ENCODE peak calls at places on chromosomes 12 and 14, in four cellular contexts. I is AG10803, Y is left ventricle myocardium inferior, Q is natural killer cell. J is an unnamed sample.

GRCh38 chr12:105409881-105410471 is 79.5 kb downstream of the C12orf75 start:
- DNase-seq in I (peak), Q (no peak), Y (peak), J (no peak)

GRCh38 chr12:4156317-4156716 is 117.2 kb upstream of the CCND2 start:
- DNase-seq in Q (no peak), I (no peak), Y (no peak), J (no peak)

GRCh38 chr12:9331218-9331626 is 123.0 kb upstream of the PZP start:
- DNase-seq in Q (peak), I (peak), Y (peak), J (peak)

GRCh38 chr12:78290606-78291345 is 460.1 kb downstream of the NAV3 start:
- DNase-seq in I (peak), Y (no peak), Q (no peak), J (no peak)

GRCh38 chr14:37590810-37591139 is 4.3 kb downstream of the FOXA1 start:
- DNase-seq in Q (no peak), I (no peak), Y (no peak), J (no peak)

GRCh38 chr14:32078030-32078793 is 1.1 kb downstream of the ARHGAP5 start:
- DNase-seq in Q (no peak), I (peak), Y (peak), J (no peak)

GRCh38 chr12:71663561-71664410 is at the start of the genes THAP2 and ZFC3H1:
- DNase-seq in Y (peak), I (peak), Q (peak), J (peak)

GRCh38 chr14:63134801-63135200 is 69.4 kb upstream of the RHOJ start:
- DNase-seq in Y (no peak), Q (no peak), I (no peak), J (no peak)

GRCh38 chr14:78455896-78456435 is 285.8 kb downstream of the NRXN3 start:
- DNase-seq in Q (no peak), I (no peak), Y (no peak), J (no peak)

GRCh38 chr12:77402726-77403125 is 337.4 kb upstream of the E2F7 start:
- DNase-seq in I (peak), Q (no peak), Y (no peak), J (no peak)

GRCh38 chr12:20404576-20405346 is 36.4 kb downstream of the PDE3A start:
- DNase-seq in I (no peak), Q (no peak), Y (peak), J (no peak)

GRCh38 chr14:104964546-104964945 is 13.6 kb downstream of the AHNAK2 start:
- DNase-seq in I (no peak), Q (no peak), Y (no peak), J (no peak)

GRCh38 chr12:106841471-106842302 is 67.2 kb downstream of the RIC8B start:
- DNase-seq in Q (no peak), Y (no peak), I (peak), J (no peak)

GRCh38 chr12:52070243-52070925 is 606 bp downstream of the ATG101 start:
- DNase-seq in Q (no peak), I (no peak), Y (no peak), J (no peak)

GRCh38 chr14:58572092-58572853 is 65.5 kb upstream of the DACT1 start:
- DNase-seq in Q (no peak), Y (no peak), I (peak), J (no peak)

GRCh38 chr14:100603341-100604125 is 16.3 kb upstream of the BEGAIN start:
- DNase-seq in I (no peak), Q (no peak), Y (no peak), J (no peak)

GRCh38 chr12:121532503-121533390 is 48.1 kb downstream of the KDM2B start:
- DNase-seq in Y (no peak), I (peak), Q (no peak), J (no peak)

GRCh38 chr12:48812389-48812788 is 5.9 kb upstream of the CACNB3 start:
- DNase-seq in I (no peak), Y (no peak), Q (no peak), J (no peak)

GRCh38 chr14:40629144-40629543 is 977.5 kb upstream of the LRFN5 start:
- DNase-seq in Q (no peak), Y (no peak), I (no peak), J (no peak)

GRCh38 chr12:6450091-6450868 is 1.6 kb upstream of the TAPBPL start:
- DNase-seq in I (no peak), Q (no peak), Y (no peak), J (no peak)

GRCh38 chr12:10873374-10873773 is 10.7 kb downstream of the PRH1 start:
- DNase-seq in Q (no peak), Y (no peak), I (peak), J (no peak)

GRCh38 chr14:99025418-99025817 is 246.6 kb downstream of the BCL11B start:
- DNase-seq in Q (no peak), I (no peak), Y (no peak), J (no peak)

GRCh38 chr14:95269493-95269892 is 50.2 kb downstream of the CLMN start:
- DNase-seq in I (no peak), Q (no peak), Y (no peak), J (no peak)

GRCh38 chr14:67390135-67390534 is 21.8 kb downstream of the PLEK2 start:
- DNase-seq in I (no peak), Q (no peak), Y (no peak), J (no peak)

GRCh38 chr12:91722072-91722471 is 423.6 kb downstream of the BTG1 start:
- DNase-seq in Y (no peak), Q (no peak), I (no peak), J (no peak)

GRCh38 chr12:490260-490659 is 30.5 kb downstream of the B4GALNT3 start:
- DNase-seq in Y (no peak), I (no peak), Q (no peak), J (no peak)

GRCh38 chr14:77409131-77409533 is 14.2 kb downstream of the NOXRED1 start:
- DNase-seq in Y (no peak), I (no peak), Q (no peak), J (no peak)
- TF ChIP-seq CTCF in Y (peak), I (no peak), Q (no peak), J (no peak)

DNA sequence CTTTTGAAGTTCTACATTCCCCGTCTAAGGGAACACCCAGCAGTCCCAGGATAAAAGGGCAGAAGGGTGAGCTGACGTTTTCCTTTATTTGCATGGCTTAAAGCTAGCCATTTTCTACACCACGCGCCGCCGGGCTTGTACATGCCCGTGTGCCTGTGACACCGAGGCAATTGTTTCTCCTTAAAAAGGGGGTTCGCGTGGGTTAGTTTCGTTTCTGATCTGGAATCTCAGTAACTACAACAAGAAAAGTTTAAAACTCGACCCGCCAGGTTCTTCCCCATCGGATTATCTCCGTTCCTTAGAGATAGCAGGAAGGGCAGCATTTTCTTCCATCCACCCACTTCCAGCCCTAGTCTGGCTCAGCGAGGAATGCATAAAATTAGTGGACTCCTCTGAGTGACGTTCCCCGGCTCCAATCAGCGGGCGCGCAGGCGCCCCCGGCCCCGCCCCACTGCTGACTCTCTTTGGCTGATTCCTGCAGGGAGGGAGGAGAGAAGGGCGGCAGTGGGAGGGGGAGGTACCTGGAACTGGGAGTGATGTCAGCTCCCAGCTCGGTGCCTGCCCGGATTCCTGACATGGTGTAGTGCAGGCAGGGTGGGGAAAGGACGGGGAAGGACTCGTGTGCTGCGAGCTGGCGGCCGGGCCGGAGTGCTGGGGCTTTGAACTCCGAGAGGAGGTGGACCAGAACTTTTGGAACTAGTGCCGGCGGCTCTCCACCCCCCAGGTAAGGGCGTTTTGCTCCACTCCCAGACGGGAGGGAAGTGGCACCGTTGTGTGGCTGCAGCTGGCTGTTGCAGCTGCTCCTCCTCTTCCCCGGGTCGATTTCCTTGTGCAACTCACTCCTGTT is at the start of gene PPFIBP1:
- DNase-seq in I (peak), Q (peak), Y (peak), J (peak)
- TF ChIP-seq CTCF in I (peak), Q (no peak), Y (peak), J (no peak)

GRCh38 chr12:24565300-24565699 is 383.6 kb downstream of the BCAT1 start:
- DNase-seq in Y (no peak), I (peak), Q (no peak), J (no peak)
- TF ChIP-seq CTCF in Y (no peak), I (no peak), Q (no peak), J (no peak)

GRCh38 chr12:28879379-28879778 is 269.7 kb upstream of the FAR2 start:
- DNase-seq in Q (no peak), I (no peak), Y (no peak), J (no peak)

GRCh38 chr12:28872654-28873268 is 276.3 kb upstream of the FAR2 start:
- DNase-seq in Q (no peak), I (peak), Y (no peak), J (no peak)

GRCh38 chr12:28878629-28879028 is 270.4 kb upstream of the FAR2 start:
- DNase-seq in I (no peak), Y (no peak), Q (no peak), J (no peak)

GRCh38 chr12:28874758-28875157 is 274.3 kb upstream of the FAR2 start:
- DNase-seq in Y (no peak), Q (no peak), I (no peak), J (no peak)

DNA sequence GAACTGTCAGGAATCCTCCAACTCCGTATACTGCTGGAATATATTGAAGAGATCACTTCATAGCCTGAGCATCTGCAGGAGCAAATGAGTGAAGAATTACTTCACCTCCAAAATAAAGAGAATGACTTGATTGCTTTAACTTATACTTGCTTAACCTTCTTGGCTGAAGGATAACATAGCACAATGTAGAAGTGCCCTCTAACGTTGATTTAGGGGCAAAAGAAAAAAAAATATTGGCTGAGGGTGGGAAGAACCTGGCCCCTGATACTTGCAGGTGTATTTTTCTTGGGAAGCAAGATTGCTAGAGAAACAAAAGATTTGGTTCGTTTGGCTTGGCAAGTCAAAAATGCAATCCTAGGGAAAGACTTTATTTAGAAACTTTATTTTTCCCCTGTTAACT is 272.7 kb upstream of the FAR2 start:
- DNase-seq in I (no peak), Y (no peak), Q (no peak), J (no peak)
- TF ChIP-seq CTCF in I (no peak), Y (no peak), Q (no peak), J (no peak)

DNA sequence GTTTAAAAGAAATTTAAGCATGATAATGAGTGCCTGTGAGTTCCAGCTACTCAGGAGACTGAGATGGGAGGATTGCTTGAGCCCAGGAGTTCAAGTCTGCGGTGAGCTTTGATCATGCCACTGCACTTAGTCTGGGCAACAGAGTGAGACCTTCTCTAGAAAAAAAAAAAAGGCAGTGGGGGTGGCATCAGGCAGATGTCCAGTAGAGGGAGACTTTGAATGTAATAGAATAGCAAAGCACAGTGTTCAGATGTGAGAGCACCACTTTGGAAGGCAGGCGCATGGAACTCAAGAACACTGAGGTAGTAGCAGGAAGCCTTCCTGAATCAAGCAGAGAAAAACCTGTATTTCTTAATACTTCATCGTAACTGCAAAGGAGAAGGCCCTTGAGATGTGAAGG is 394.5 kb upstream of the GARIN6 start:
- DNase-seq in Q (no peak), Y (no peak), I (no peak), J (no peak)
- TF ChIP-seq CTCF in Q (no peak), Y (no peak), I (no peak), J (no peak)

GRCh38 chr12:57127101-57127709 is 1.1 kb upstream of the LRP1 start:
- DNase-seq in I (no peak), Y (peak), Q (peak), J (peak)
- TF ChIP-seq CTCF in I (peak), Y (peak), Q (no peak), J (no peak)

DNA sequence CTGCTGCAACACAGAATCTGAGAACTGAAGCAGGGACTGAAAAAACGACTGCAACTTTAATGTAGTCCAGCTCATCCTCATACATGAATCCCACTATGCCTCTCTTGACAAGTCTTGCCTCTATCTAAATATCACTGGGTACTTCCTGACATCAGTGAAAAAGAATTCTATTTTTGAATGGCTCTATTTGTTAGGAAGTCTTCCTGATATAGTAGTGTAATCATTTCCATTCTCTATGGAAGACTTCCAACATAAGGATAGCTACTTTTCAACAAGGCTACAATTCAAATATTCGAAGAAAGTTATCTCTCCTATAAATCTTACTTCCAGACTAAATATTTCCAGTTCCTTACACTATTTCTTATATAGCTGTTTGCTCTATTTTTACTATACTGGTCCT is 167.5 kb downstream of the MDGA2 start:
- DNase-seq in Q (no peak), I (no peak), Y (no peak), J (no peak)
- TF ChIP-seq CTCF in Q (no peak), I (no peak), Y (no peak), J (no peak)

GRCh38 chr12:57522887-57523705 is 472 bp downstream of the MBD6 start:
- DNase-seq in Q (no peak), Y (peak), I (peak), J (no peak)

GRCh38 chr12:57523706-57524614 is 1.3 kb downstream of the MBD6 start:
- DNase-seq in Y (no peak), Q (no peak), I (no peak), J (no peak)

GRCh38 chr12:57521475-57522018 is 1.1 kb upstream of the MBD6 start:
- DNase-seq in Q (peak), I (peak), Y (peak), J (peak)

GRCh38 chr12:57520008-57520726 is at the start of gene DDIT3:
- DNase-seq in Q (peak), Y (peak), I (peak), J (peak)

GRCh38 chr12:57522019-57522886 is at the start of gene MBD6:
- DNase-seq in Q (peak), Y (peak), I (peak), J (peak)
- TF ChIP-seq CTCF in Q (no peak), Y (no peak), I (no peak), J (no peak)

GRCh38 chr12:116774020-116774419 is 35.9 kb downstream of the RNFT2 start:
- DNase-seq in I (no peak), Q (no peak), Y (no peak), J (no peak)

GRCh38 chr12:116771651-116772050 is 33.5 kb downstream of the RNFT2 start:
- DNase-seq in Y (no peak), I (no peak), Q (no peak), J (no peak)

DNA sequence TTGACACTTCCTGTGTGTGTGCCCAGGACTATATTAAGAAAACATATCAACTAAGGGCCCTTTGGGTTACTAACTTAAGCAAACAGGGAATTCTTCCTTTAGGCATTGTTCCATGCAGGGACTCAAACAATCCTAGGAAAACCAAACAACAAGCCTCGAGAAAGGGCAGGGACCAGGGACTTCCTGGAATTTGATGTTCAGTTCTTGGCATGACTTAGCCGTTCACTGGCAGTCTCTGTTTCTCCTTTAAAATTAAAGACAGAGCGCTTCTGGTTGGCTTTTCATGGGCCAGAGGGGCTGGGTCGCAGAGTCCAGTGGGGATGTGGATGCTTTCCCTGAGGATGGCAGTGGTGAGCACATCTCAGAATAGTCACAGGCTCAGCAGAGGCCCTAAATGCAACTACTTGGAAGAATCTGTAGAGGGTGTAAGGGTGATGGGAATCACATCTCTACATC is 35.2 kb downstream of the RNFT2 start:
- DNase-seq in Y (no peak), Q (no peak), I (peak), J (no peak)
- TF ChIP-seq CTCF in Y (peak), Q (no peak), I (no peak), J (no peak)